ENCODE peak calls at places on chromosomes 11 and 22, in eight cellular contexts. P, I, D, E, W, F, A and M are unnamed samples.

GRCh38 chr11:111627591-111627990 is 25.3 kb downstream of the SIK2 start:
- DNase-seq in D (no peak), W (no peak), P (no peak), I (no peak), A (no peak), E (no peak), F (no peak), M (no peak)

GRCh38 chr11:55942785-55943392 is 6.7 kb upstream of the OR5I1 start:
- DNase-seq in A (no peak), D (no peak), P (no peak), E (no peak), F (peak), I (no peak), W (no peak), M (no peak)

GRCh38 chr11:6531267-6531752 is 34.2 kb downstream of the DNHD1 start:
- DNase-seq in W (no peak), I (no peak), F (peak), P (no peak), E (no peak), A (no peak), D (no peak), M (no peak)

GRCh38 chr11:10041337-10041736 is 252.7 kb downstream of the SBF2 start:
- DNase-seq in F (no peak), I (no peak), W (no peak), P (no peak), E (no peak), D (no peak), A (no peak), M (no peak)

GRCh38 chr11:93099811-93100210 is 98.0 kb downstream of the SLC36A4 start:
- DNase-seq in A (no peak), F (no peak), W (no peak), E (no peak), D (no peak), I (no peak), P (no peak), M (no peak)

GRCh38 chr11:107669156-107669740 is 42.6 kb downstream of the SLN start:
- DNase-seq in P (no peak), I (no peak), E (peak), D (no peak), W (no peak), A (no peak), F (no peak), M (no peak)

GRCh38 chr11:18802381-18803257 is 11.0 kb upstream of the PTPN5 start:
- DNase-seq in E (peak), I (peak), F (peak), W (no peak), D (peak), A (peak), P (no peak), M (peak)

GRCh38 chr22:39356464-39356863 is 6.7 kb downstream of the SYNGR1 start:
- DNase-seq in F (no peak), I (no peak), D (peak), E (no peak), W (no peak), P (no peak), A (peak), M (no peak)

GRCh38 chr11:111941963-111942362 is 4.8 kb downstream of the DIXDC1 start:
- DNase-seq in P (no peak), A (no peak), W (no peak), E (no peak), F (no peak), I (no peak), D (no peak), M (no peak)

GRCh38 chr11:123363556-123363955 is 66.5 kb upstream of the GRAMD1B start:
- DNase-seq in P (no peak), I (no peak), A (peak), E (no peak), F (no peak), D (no peak), W (no peak), M (no peak)

GRCh38 chr11:116852261-116853125 is 15.1 kb upstream of the APOA1 start:
- DNase-seq in W (peak), A (peak), P (no peak), F (no peak), E (no peak), D (no peak), I (peak), M (no peak)

GRCh38 chr11:64848214-64848778 is 3.8 kb upstream of the CDC42BPG start:
- DNase-seq in W (no peak), E (no peak), F (peak), A (no peak), I (no peak), D (no peak), P (no peak), M (no peak)

GRCh38 chr11:80309301-80309700 is 868.5 kb upstream of the TENM4 start:
- DNase-seq in E (no peak), P (no peak), W (no peak), F (no peak), A (no peak), D (no peak), I (no peak), M (no peak)

GRCh38 chr11:43518407-43519165 is 159.9 kb downstream of the TTC17 start:
- DNase-seq in F (no peak), D (no peak), W (no peak), A (no peak), I (no peak), E (no peak), P (no peak), M (no peak)

GRCh38 chr11:13668957-13669521 is 571 bp downstream of the FAR1 start:
- DNase-seq in E (no peak), A (peak), P (peak), W (peak), I (peak), F (peak), D (no peak), M (peak)

GRCh38 chr11:102144357-102145342 is 34.4 kb downstream of the YAP1 start:
- DNase-seq in F (no peak), D (no peak), E (no peak), W (no peak), I (peak), A (no peak), P (no peak), M (peak)

GRCh38 chr22:43090130-43090789 is 1.1 kb upstream of the TTLL1 start:
- DNase-seq in P (peak), F (peak), A (peak), D (peak), E (no peak), W (no peak), I (peak), M (peak)

GRCh38 chr11:6333112-6333511 is 12.8 kb upstream of the CAVIN3 start:
- DNase-seq in A (no peak), F (no peak), I (no peak), D (no peak), E (no peak), W (no peak), P (no peak), M (no peak)

GRCh38 chr11:112812719-112813118 is 148.5 kb upstream of the NCAM1 start:
- DNase-seq in A (no peak), I (no peak), W (no peak), D (no peak), E (no peak), P (no peak), F (no peak), M (no peak)

GRCh38 chr22:47804281-47804680 is 1041.8 kb downstream of the TBC1D22A start:
- DNase-seq in F (no peak), I (no peak), P (no peak), D (no peak), E (no peak), W (no peak), A (no peak), M (no peak)

GRCh38 chr11:67262731-67263675 is 3.3 kb upstream of the GRK2 start:
- DNase-seq in W (peak), P (peak), A (peak), D (peak), I (peak), F (peak), E (no peak), M (peak)

GRCh38 chr22:23754220-23754919 is at the start of gene VPREB3:
- DNase-seq in F (no peak), E (no peak), W (peak), D (no peak), I (no peak), A (no peak), P (no peak), M (no peak)

GRCh38 chr11:71433648-71434450 is 14.3 kb downstream of the DHCR7 start:
- DNase-seq in F (peak), A (peak), W (no peak), D (peak), E (no peak), I (peak), P (no peak), M (peak)

GRCh38 chr11:66598993-66599392 is 6.0 kb downstream of the CCS start:
- DNase-seq in E (no peak), D (no peak), P (no peak), A (no peak), W (peak), I (no peak), F (no peak), M (no peak)

GRCh38 chr11:69791266-69791665 is 16.1 kb upstream of the FGF4 start:
- DNase-seq in F (no peak), A (no peak), I (no peak), W (no peak), P (no peak), D (no peak), E (no peak), M (no peak)

GRCh38 chr11:32402836-32403235 is 32.5 kb downstream of the WT1 start:
- DNase-seq in P (no peak), A (no peak), I (no peak), W (no peak), D (no peak), F (no peak), E (no peak), M (no peak)

GRCh38 chr11:67240575-67241389 is 25.5 kb upstream of the GRK2 start:
- DNase-seq in A (peak), I (peak), P (peak), F (peak), E (no peak), W (peak), D (peak), M (peak)

GRCh38 chr11:43852057-43852636 is 28.5 kb upstream of the ALKBH3 start:
- DNase-seq in F (peak), W (no peak), P (no peak), A (no peak), D (no peak), E (no peak), I (peak), M (peak)

GRCh38 chr11:14764899-14765527 is 121.4 kb downstream of the PDE3B start:
- DNase-seq in A (no peak), P (no peak), W (no peak), F (peak), E (no peak), I (no peak), D (no peak), M (no peak)

GRCh38 chr11:41659990-41660389 is 200.5 kb upstream of the LRRC4C start:
- DNase-seq in A (no peak), I (no peak), F (no peak), E (no peak), D (no peak), P (no peak), W (no peak), M (no peak)

GRCh38 chr22:41528938-41529561 is 15.2 kb downstream of the POLR3H start:
- DNase-seq in E (no peak), A (no peak), I (no peak), D (no peak), P (no peak), W (no peak), F (no peak), M (no peak)

GRCh38 chr11:78039919-78040671 is 17.0 kb upstream of the KCTD14 start:
- DNase-seq in P (peak), F (peak), A (peak), E (no peak), D (peak), I (peak), W (peak), M (peak)

GRCh38 chr11:2929880-2930704 is 872 bp upstream of the PHLDA2 start:
- DNase-seq in I (peak), D (no peak), A (peak), E (no peak), F (peak), W (peak), P (peak), M (peak)

GRCh38 chr11:78564889-78565467 is 9.7 kb downstream of the NARS2 start:
- DNase-seq in P (no peak), A (no peak), W (no peak), F (no peak), E (no peak), D (no peak), I (no peak), M (no peak)

GRCh38 chr11:14029415-14029814 is 66.9 kb downstream of the SPON1 start:
- DNase-seq in A (no peak), P (no peak), E (peak), D (no peak), I (no peak), W (no peak), F (no peak), M (no peak)

GRCh38 chr11:1652778-1653540 is 23.4 kb downstream of the KRTAP5-5 start:
- DNase-seq in I (peak), A (peak), P (peak), E (no peak), D (peak), F (peak), W (peak), M (peak)

GRCh38 chr11:128845334-128845780 is 21.7 kb downstream of the KCNJ1 start:
- DNase-seq in E (no peak), I (no peak), D (no peak), A (no peak), P (no peak), W (no peak), F (no peak), M (no peak)

GRCh38 chr11:72716291-72716690 is 35.9 kb downstream of the ARAP1 start:
- DNase-seq in E (no peak), I (no peak), P (no peak), A (no peak), W (no peak), F (no peak), D (no peak), M (no peak)

GRCh38 chr11:34624069-34624468 is 3.2 kb downstream of the EHF start:
- DNase-seq in W (peak), A (peak), P (no peak), I (peak), D (peak), E (no peak), F (no peak), M (peak)

DNA sequence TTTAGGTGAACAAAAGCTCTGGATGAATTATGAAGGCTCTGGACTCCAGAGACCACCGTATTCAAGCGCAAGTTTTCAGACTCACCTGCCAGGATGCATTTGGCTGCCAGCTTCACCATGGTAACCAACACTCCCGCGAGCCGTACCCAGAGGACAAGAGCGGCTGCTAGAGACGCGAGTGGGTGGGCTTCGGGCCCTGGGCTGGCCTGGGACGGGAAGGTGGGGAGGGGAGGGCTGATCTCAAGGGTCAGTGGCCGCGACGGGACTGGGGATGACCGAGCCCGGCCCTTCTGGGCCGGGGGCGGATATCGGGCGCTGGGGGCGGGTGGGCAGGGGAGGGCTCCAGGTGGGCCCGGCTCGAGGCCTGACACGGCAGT is 342 bp downstream of the IFT27 start:
- DNase-seq in I (peak), W (peak), A (peak), D (peak), E (no peak), F (no peak), P (peak), M (peak)
- TF ChIP-seq POLR2A in I (no peak), W (no peak), A (no peak), D (no peak), E (no peak), F (no peak), P (no peak), M (no peak)

GRCh38 chr11:119586181-119586580 is 142.8 kb downstream of the NECTIN1 start:
- DNase-seq in F (no peak), P (no peak), E (no peak), I (no peak), W (no peak), A (no peak), D (no peak), M (no peak)
- H3K27ac ChIP-seq in F (no peak), P (no peak), E (no peak), I (no peak), W (no peak), A (no peak), D (peak), M (no peak)

GRCh38 chr11:76235233-76236091 is 29.2 kb upstream of the WNT11 start:
- DNase-seq in E (peak), W (peak), I (peak), F (peak), D (peak), A (peak), P (peak), M (peak)
- TF ChIP-seq POLR2AphosphoS5 in E (peak), W (peak), I (peak), F (peak), D (peak), A (peak), P (peak), M (peak)

DNA sequence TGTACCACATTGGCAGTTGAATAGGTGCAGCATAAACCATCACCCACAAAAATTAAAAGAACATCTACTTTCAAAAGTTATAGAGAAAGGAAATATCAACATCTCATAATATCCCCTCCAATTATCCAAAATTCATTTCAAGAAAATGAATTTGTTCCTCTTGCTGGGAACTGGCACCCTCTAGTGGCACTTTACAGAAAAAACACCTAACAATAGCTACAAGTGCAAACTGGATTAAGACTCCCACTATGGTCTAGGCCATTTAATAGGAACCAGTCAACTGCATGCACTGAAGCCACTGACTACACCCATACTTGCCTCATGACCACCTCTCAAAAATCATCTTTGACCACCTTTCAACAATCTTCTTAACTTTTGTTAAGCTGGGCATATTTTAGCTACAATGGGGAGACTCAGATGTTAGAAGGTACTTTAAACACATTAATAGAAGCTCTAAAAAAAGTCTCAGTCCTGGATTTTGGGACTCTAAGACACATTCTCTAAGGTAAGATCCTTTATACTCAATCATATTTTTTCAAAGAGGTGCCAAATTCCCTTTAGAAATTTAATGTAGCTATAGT is 17.3 kb downstream of the TRAF6 start:
- DNase-seq in E (no peak), P (no peak), W (no peak), A (no peak), F (peak), D (no peak), I (no peak), M (no peak)
- TF ChIP-seq POLR2A in E (no peak), P (no peak), W (no peak), A (no peak), F (no peak), D (no peak), I (no peak), M (no peak)

GRCh38 chr11:85742873-85743275 is 56.9 kb upstream of the CCDC89 start:
- DNase-seq in D (peak), W (no peak), F (no peak), P (no peak), I (no peak), A (peak), E (peak), M (no peak)
- H3K27ac ChIP-seq in D (peak), W (no peak), F (no peak), P (no peak), I (peak), A (peak), E (no peak), M (peak)

GRCh38 chr11:75261474-75261847 is 20.9 kb downstream of the TPBGL start:
- DNase-seq in E (no peak), P (peak), W (peak), I (peak), F (no peak), D (no peak), A (no peak), M (no peak)
- TF ChIP-seq POLR2AphosphoS5 in E (peak), P (no peak), W (peak), I (peak), F (no peak), D (no peak), A (no peak), M (no peak)

GRCh38 chr11:60376601-60377000 is 1.7 kb upstream of the MS4A7 start:
- DNase-seq in F (no peak), A (no peak), D (no peak), E (no peak), I (no peak), P (no peak), W (no peak), M (no peak)

GRCh38 chr11:60372767-60373166 is 5.6 kb upstream of the MS4A7 start:
- DNase-seq in P (no peak), E (no peak), W (no peak), I (no peak), A (no peak), F (no peak), D (no peak), M (no peak)

GRCh38 chr11:60377737-60378136 is 595 bp upstream of the MS4A7 start:
- DNase-seq in E (no peak), I (peak), W (peak), D (peak), P (peak), A (no peak), F (no peak), M (no peak)

GRCh38 chr11:60378359-60378758 is at the start of gene MS4A7:
- DNase-seq in A (no peak), E (no peak), W (peak), D (no peak), F (no peak), P (peak), I (peak), M (no peak)
- TF ChIP-seq POLR2A in A (no peak), E (no peak), W (peak), D (no peak), F (no peak), P (peak), I (peak), M (no peak)